ENCODE peak calls at places on chromosomes 5 and 9, in five cellular contexts. A is osteoblast, R is tibial artery, N is NB4, L is hepatocyte. E is an unnamed sample.

GRCh38 chr9:22954964-22955363 is 508.3 kb downstream of the DMRTA1 start:
- DNase-seq in N (no peak), A (no peak), L (no peak), R (no peak), E (no peak)

GRCh38 chr5:77743181-77743580 is 33.0 kb downstream of the TBCA start:
- DNase-seq in R (no peak), N (no peak), L (no peak), A (no peak), E (no peak)

GRCh38 chr9:135074354-135075233 is 12.9 kb upstream of the OLFM1 start:
- DNase-seq in N (no peak), A (peak), R (peak), L (no peak), E (no peak)

GRCh38 chr9:6068983-6069382 is 53.6 kb upstream of the RANBP6 start:
- DNase-seq in N (peak), L (no peak), R (no peak), A (no peak), E (no peak)

GRCh38 chr9:105473221-105473620 is 25.4 kb downstream of the FSD1L start:
- DNase-seq in R (no peak), N (no peak), L (no peak), A (no peak), E (no peak)

GRCh38 chr5:17118631-17119030 is 98.8 kb upstream of the BASP1 start:
- DNase-seq in N (peak), A (peak), L (peak), R (peak), E (peak)

GRCh38 chr9:98147582-98147981 is 28.6 kb upstream of the TRIM14 start:
- DNase-seq in A (no peak), N (no peak), L (no peak), R (no peak), E (no peak)

GRCh38 chr9:125361837-125362531 is 100.4 kb downstream of the GAPVD1 start:
- DNase-seq in L (peak), R (no peak), A (peak), N (peak), E (no peak)

GRCh38 chr9:116687762-116688160 is 656 bp downstream of the TRIM32 start:
- DNase-seq in N (no peak), L (peak), R (no peak), A (peak), E (no peak)

GRCh38 chr9:129446828-129447550 is 173.9 kb downstream of the C9orf50 start:
- DNase-seq in L (no peak), N (no peak), A (peak), R (no peak), E (no peak)

GRCh38 chr9:121895836-121896544 is 197.1 kb downstream of the TTLL11 start:
- DNase-seq in A (no peak), R (no peak), L (no peak), N (no peak), E (no peak)

GRCh38 chr5:42982107-42982622 is 58.0 kb downstream of the ANXA2R start:
- DNase-seq in A (peak), N (no peak), L (peak), R (no peak), E (no peak)

GRCh38 chr5:141788296-141788980 is 89.8 kb downstream of the PCDH1 start:
- DNase-seq in L (no peak), N (no peak), R (no peak), A (peak), E (no peak)

GRCh38 chr5:179963375-179963774 is 55.7 kb upstream of the TBC1D9B start:
- DNase-seq in R (no peak), A (no peak), L (no peak), N (no peak), E (no peak)

GRCh38 chr9:26947736-26948135 is 694 bp upstream of the PLAA start:
- DNase-seq in N (peak), R (no peak), L (no peak), A (no peak), E (no peak)

GRCh38 chr5:97338729-97339128 is 155.7 kb upstream of the RIOK2 start:
- DNase-seq in L (no peak), A (no peak), R (no peak), N (no peak), E (no peak)

GRCh38 chr9:133954862-133955529 is 37.1 kb downstream of the VAV2 start:
- DNase-seq in L (no peak), R (no peak), N (no peak), A (no peak), E (no peak)

GRCh38 chr9:137466041-137466799 is 7.1 kb upstream of the NSMF start:
- DNase-seq in N (no peak), A (peak), L (no peak), R (peak), E (no peak)

GRCh38 chr5:72646467-72646866 is 139.3 kb upstream of the ZNF366 start:
- DNase-seq in N (no peak), R (no peak), A (no peak), L (no peak), E (no peak)
- TF ChIP-seq CTCF in N (no peak), R (no peak), A (no peak), L (no peak), E (no peak)

GRCh38 chr5:111337688-111338087 is 113.5 kb downstream of the CAMK4 start:
- DNase-seq in R (no peak), N (no peak), L (no peak), A (no peak), E (no peak)

GRCh38 chr5:111337133-111337532 is 112.9 kb downstream of the CAMK4 start:
- DNase-seq in R (no peak), A (no peak), N (no peak), L (no peak), E (no peak)
- H3K4me3 ChIP-seq in R (no peak), A (no peak), N (no peak), L (no peak), E (no peak)

GRCh38 chr5:143968071-143968878 is 156.3 kb downstream of the HMHB1 start:
- DNase-seq in A (peak), R (no peak), N (peak), L (peak), E (no peak)
- TF ChIP-seq CTCF in A (peak), R (peak), N (peak), L (peak), E (peak)

DNA sequence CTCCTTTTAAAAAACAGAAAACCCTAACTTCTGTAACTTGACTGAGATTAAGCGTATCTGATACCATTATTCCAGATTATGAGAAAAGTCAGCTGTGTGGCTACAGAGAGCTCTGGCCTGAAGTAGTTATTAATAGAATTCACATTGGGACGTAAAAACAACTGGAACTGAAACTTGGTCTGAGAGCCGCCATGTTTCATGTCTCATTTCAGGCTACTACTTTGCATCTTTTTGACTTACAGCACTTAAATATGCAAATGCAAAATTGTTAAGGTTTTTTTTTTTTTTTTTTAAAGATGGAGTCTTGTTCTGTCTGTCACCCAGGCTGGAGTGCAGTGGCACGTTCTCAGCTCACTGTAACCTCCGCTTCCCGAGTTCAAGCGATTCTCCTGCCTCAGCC is 25.2 kb downstream of the MAP3K1 start:
- DNase-seq in A (no peak), N (no peak), L (no peak), R (no peak), E (no peak)
- H3K4me3 ChIP-seq in A (no peak), N (no peak), L (no peak), R (no peak), E (no peak)

DNA sequence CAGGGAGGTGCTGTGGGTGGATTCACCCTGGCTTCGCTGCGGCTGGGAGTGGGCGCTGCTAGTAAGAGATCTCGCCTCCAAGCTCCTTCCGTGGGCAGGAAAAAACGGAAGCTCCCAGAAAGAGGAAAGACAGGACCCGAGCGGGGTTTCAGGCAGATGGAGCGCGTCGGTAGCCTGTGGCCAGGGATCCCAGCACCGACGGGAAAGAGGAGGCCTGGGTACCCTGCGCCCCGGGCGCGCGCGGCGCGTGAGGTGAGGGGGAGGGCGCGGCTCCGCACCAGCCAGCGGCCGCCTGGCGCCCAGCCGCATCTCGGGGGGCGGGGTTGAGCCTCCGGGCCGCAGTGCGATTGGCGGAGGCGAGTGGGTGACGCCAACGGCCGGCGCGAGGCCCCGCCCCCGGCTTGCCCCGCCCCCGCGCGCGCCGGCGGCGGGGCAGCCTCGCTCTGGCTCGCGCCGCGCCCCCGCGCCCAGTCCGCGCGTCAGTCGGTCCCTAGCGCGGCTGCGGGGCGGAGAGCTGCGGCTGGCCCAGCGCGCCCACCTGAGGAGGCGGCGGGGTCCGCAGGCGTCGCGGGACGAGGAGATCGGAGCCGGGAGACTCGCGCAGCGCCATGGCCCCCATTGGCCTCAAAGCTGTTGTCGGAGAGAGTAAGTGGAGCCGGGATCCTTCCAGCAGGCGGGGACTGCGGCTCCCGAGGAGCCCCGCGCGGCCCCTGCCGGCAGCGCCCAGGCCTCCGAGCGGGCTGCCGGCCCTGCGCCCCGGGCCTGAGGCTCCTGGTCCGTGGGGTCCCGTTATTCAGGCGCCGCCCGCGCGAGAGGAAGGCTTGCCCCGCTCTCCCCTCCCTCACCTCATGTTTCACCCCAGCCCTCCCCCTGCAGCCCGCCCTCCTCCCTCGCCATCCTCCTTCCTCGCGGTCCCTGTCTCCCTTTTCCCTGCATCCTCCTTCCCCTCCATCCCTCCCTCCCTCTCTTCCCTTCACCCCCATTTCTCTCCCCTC is at the start of gene STXBP1:
- DNase-seq in R (peak), N (peak), A (peak), L (peak), E (no peak)
- TF ChIP-seq CTCF in R (no peak), N (no peak), A (no peak), L (peak), E (peak)

DNA sequence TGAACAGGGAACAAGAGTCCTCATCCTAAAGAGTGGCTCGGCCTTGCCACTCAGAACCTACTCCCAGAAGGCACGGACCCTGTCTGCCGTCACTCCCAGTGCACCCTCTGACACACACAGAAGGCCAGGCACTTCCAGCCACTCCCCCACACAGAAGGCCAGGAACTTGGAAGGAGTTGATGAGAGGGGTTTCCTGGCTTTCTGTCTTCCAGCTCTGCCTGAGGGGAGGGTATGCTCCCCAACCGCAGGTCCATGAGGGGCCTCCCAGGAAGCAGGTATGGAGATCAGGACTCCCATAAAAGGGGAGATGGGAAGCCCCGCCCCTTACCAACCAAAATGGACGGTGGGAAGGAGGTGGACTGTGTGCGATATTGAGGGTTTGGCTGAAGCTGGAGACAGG is 247.6 kb upstream of the IRX4 start:
- DNase-seq in A (no peak), N (no peak), R (no peak), L (no peak), E (no peak)
- H3K4me3 ChIP-seq in A (no peak), N (no peak), R (no peak), L (no peak), E (no peak)

GRCh38 chr9:126933334-126933980 is 18.9 kb downstream of the RALGPS1 start:
- DNase-seq in N (no peak), A (no peak), R (no peak), L (no peak), E (no peak)
- TF ChIP-seq CTCF in N (no peak), A (no peak), R (no peak), L (no peak), E (no peak)

GRCh38 chr5:107817436-107817835 is 146.7 kb upstream of the EFNA5 start:
- DNase-seq in N (no peak), A (no peak), R (no peak), L (no peak), E (no peak)
- H3K4me3 ChIP-seq in N (no peak), A (no peak), R (no peak), L (no peak), E (no peak)

DNA sequence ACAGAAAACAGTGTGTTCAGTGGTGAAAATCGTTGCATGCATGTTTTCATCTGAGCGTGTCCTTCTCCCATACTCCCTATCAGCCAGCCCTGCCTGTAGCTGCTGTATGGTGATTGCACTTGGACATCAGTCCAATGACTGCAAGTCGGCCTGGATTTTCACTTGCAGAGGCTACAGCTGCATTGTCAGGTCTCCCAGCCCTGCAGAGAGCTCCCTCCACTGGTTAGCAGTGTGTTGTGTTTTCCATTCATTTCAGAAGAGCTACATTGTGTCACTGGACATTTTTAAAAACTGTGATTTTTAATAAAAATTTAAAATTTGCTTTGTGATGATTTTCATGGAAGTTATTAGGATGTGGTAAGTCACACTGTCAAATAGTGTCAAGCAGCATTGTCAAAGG is 96.6 kb downstream of the SYK start:
- DNase-seq in A (no peak), L (no peak), R (no peak), N (no peak), E (no peak)
- TF ChIP-seq CTCF in A (peak), L (peak), R (no peak), N (no peak), E (peak)

GRCh38 chr5:67100301-67100700 is 96.3 kb downstream of the CD180 start:
- DNase-seq in N (no peak), R (no peak), A (no peak), L (no peak), E (no peak)
- H3K4me3 ChIP-seq in N (no peak), R (no peak), A (no peak), L (no peak), E (no peak)